ENCODE peak calls at places on chromosome 11, in eight cellular contexts. One of them, this sample, is unnamed.

GRCh38 chr11:45383229-45383628 is 97.1 kb upstream of the SYT13 start:
- DNase-seq in spleen: peak; percentile 32
- DNase-seq in OCI-LY7: no peak
- DNase-seq in HCT116: no peak
- DNase-seq in ascending aorta: no peak
- DNase-seq in AG04449: peak; percentile 31
- DNase-seq in fibroblast of villous mesenchyme: peak; percentile 22
- DNase-seq in kidney epithelial cell: no peak
- DNase-seq in this sample: peak; percentile 61

GRCh38 chr11:96338910-96339703 is 3.9 kb downstream of the MAML2 start:
- DNase-seq in spleen: peak; percentile 85
- DNase-seq in OCI-LY7: peak; percentile 67
- DNase-seq in ascending aorta: no peak
- DNase-seq in fibroblast of villous mesenchyme: peak; percentile 67
- DNase-seq in kidney epithelial cell: no peak
- DNase-seq in HCT116: no peak
- DNase-seq in AG04449: no peak
- DNase-seq in this sample: peak; percentile 92

GRCh38 chr11:122165972-122166371 is 50.0 kb upstream of the BLID start:
- DNase-seq in OCI-LY7: no peak
- DNase-seq in spleen: no peak
- DNase-seq in fibroblast of villous mesenchyme: peak; percentile 75
- DNase-seq in AG04449: no peak
- DNase-seq in HCT116: no peak
- DNase-seq in ascending aorta: no peak
- DNase-seq in kidney epithelial cell: no peak
- DNase-seq in this sample: peak; percentile 41

GRCh38 chr11:32374261-32374711 is 61.1 kb downstream of the WT1 start:
- DNase-seq in ascending aorta: no peak
- DNase-seq in HCT116: peak; percentile 19
- DNase-seq in fibroblast of villous mesenchyme: peak; percentile 30
- DNase-seq in spleen: no peak
- DNase-seq in OCI-LY7: peak; percentile 47
- DNase-seq in AG04449: no peak
- DNase-seq in kidney epithelial cell: no peak
- DNase-seq in this sample: peak; percentile 43

GRCh38 chr11:12377106-12377823 is at the start of gene PARVA:
- DNase-seq in HCT116: peak; percentile 15
- DNase-seq in kidney epithelial cell: no peak
- DNase-seq in OCI-LY7: no peak
- DNase-seq in spleen: no peak
- DNase-seq in ascending aorta: no peak
- DNase-seq in AG04449: peak; percentile 31
- DNase-seq in fibroblast of villous mesenchyme: peak; percentile 81
- DNase-seq in this sample: peak; percentile 83

GRCh38 chr11:65448418-65449196 is 26.0 kb downstream of the NEAT1 start:
- DNase-seq in ascending aorta: no peak
- DNase-seq in OCI-LY7: no peak
- DNase-seq in kidney epithelial cell: no peak
- DNase-seq in fibroblast of villous mesenchyme: peak; percentile 89
- DNase-seq in spleen: no peak
- DNase-seq in AG04449: no peak
- DNase-seq in HCT116: no peak
- DNase-seq in this sample: peak; percentile 77

GRCh38 chr11:61489833-61490585 is 18.5 kb upstream of the LRRC10B start:
- DNase-seq in kidney epithelial cell: no peak
- DNase-seq in OCI-LY7: no peak
- DNase-seq in AG04449: no peak
- DNase-seq in fibroblast of villous mesenchyme: no peak
- DNase-seq in ascending aorta: no peak
- DNase-seq in spleen: no peak
- DNase-seq in HCT116: no peak
- DNase-seq in this sample: peak; percentile 72

GRCh38 chr11:126113515-126113957 is 50.9 kb upstream of the CDON start:
- DNase-seq in HCT116: peak; percentile 44
- DNase-seq in ascending aorta: peak; percentile 85
- DNase-seq in kidney epithelial cell: peak; percentile 91
- DNase-seq in AG04449: peak; percentile 87
- DNase-seq in fibroblast of villous mesenchyme: peak; percentile 95
- DNase-seq in spleen: peak; percentile 59
- DNase-seq in OCI-LY7: no peak
- DNase-seq in this sample: peak; percentile 99

DNA sequence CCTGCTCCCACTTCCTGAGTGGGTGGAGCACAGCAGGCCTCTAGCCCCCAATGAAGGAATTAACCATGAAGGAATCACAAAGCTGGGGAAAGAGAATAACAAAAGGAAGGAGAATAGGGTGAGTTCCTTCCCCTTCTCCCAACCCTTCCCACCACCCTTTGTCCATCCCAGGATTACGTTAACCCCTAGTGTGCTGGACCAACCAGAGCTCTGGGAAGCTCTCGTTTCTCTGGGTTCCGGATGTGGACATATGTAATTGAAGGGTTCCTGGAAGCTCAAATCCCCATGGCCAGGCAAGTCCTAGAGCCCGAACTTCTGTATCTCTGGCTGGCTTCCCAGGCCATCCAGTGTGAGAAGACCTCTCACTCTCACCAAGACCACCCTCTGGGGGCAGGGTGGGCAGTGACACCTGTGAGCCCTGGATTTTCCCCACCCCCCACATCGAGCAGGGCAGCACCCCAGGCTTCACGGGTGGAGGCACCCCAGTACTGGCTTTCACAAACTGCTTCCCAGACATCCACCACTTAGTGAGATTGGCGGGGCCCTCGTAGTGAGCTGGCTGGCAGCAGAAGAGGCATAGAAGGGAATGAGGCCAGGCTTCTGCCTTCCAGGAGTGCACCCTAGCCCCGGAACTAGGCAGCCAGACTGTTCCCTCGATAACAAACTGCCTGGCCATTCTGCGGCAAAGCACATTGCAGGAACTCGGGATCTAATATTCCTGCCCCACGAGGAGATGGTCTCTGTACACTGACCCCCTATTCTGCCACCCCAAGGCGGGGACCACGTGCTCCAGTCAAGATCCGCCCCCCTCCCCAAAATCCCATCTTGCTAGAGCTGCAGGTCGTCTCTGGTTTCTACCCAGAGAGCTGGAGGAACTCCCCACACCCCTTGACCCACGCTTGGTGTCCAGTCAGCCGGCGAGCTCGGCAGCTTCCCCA is 2.1 kb downstream of the NECTIN1 start:
- DNase-seq in fibroblast of villous mesenchyme: no peak
- DNase-seq in AG04449: no peak
- DNase-seq in kidney epithelial cell: no peak
- DNase-seq in ascending aorta: no peak
- DNase-seq in HCT116: no peak
- DNase-seq in OCI-LY7: no peak
- DNase-seq in spleen: no peak
- DNase-seq in this sample: no peak
- H3K4me3 ChIP-seq in fibroblast of villous mesenchyme: peak overlapping the region; percentile 75
- H3K4me3 ChIP-seq in AG04449: peak overlapping the region; percentile 67
- H3K4me3 ChIP-seq in kidney epithelial cell: peak overlapping the region; percentile 65
- H3K4me3 ChIP-seq in ascending aorta: peak overlapping the region; percentile 94
- H3K4me3 ChIP-seq in HCT116: peak overlapping the region; percentile 94
- H3K4me3 ChIP-seq in OCI-LY7: peak overlapping the region; percentile 69
- H3K4me3 ChIP-seq in spleen: peak overlapping the region; percentile 84
- H3K4me3 ChIP-seq in this sample: peak overlapping the region; percentile 66

GRCh38 chr11:123406441-123407123 is 23.5 kb upstream of the GRAMD1B start:
- DNase-seq in AG04449: no peak
- DNase-seq in fibroblast of villous mesenchyme: no peak
- DNase-seq in kidney epithelial cell: no peak
- DNase-seq in spleen: no peak
- DNase-seq in HCT116: no peak
- DNase-seq in ascending aorta: no peak
- DNase-seq in OCI-LY7: no peak
- DNase-seq in this sample: no peak

GRCh38 chr11:123409456-123409801 is 20.6 kb upstream of the GRAMD1B start:
- DNase-seq in spleen: no peak
- DNase-seq in fibroblast of villous mesenchyme: no peak
- DNase-seq in AG04449: no peak
- DNase-seq in OCI-LY7: no peak
- DNase-seq in ascending aorta: no peak
- DNase-seq in HCT116: no peak
- DNase-seq in kidney epithelial cell: no peak
- DNase-seq in this sample: no peak

GRCh38 chr11:123407996-123408597 is 22.0 kb upstream of the GRAMD1B start:
- DNase-seq in spleen: no peak
- DNase-seq in kidney epithelial cell: no peak
- DNase-seq in HCT116: no peak
- DNase-seq in AG04449: no peak
- DNase-seq in fibroblast of villous mesenchyme: no peak
- DNase-seq in OCI-LY7: no peak
- DNase-seq in ascending aorta: no peak
- DNase-seq in this sample: no peak

GRCh38 chr11:123408619-123409455 is 21.2 kb upstream of the GRAMD1B start:
- DNase-seq in HCT116: no peak
- DNase-seq in OCI-LY7: no peak
- DNase-seq in spleen: no peak
- DNase-seq in ascending aorta: no peak
- DNase-seq in fibroblast of villous mesenchyme: no peak
- DNase-seq in kidney epithelial cell: no peak
- DNase-seq in AG04449: no peak
- DNase-seq in this sample: no peak

DNA sequence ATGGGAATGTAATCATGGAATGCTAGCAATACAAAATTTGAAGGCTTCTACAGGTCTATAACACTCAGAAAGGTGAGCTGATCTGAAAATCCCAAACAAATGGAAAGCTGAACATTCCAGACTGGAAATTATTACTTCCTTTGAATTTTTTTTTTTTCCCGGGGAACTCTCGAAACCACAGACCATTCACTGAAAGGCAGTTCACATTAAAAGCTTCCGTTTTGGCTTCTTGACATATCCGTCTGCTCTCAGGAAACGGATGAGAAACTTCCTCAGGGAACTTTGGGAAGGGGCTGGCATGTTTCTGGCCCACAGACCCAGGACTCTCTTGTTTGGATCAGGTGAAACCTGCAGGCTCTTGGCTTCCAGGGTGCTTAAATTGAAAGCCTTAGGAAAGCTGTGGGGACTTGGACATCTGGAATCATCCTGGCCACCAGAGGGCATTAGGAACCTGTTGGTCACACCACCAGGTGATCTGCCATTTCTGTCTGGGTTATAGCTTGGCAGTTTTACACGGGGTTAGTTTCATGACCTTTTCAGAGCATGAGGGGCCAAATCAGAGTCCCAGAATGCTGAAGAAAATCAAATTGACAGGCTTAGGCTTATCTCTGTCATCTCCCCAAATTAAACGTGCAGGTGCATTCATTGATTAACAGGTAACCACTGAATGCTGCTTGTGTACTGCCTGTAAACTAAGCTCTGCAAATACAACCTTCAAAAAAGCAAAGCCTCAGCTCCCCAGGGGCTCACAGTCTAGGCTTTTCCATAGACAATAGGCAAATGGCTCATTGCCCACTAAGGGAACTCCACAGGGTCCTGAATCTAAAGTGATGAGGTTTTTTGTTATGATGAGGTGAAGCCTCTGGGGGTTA is 22.7 kb upstream of the GRAMD1B start:
- DNase-seq in fibroblast of villous mesenchyme: peak; percentile 59
- DNase-seq in OCI-LY7: peak; percentile 56
- DNase-seq in spleen: no peak
- DNase-seq in ascending aorta: no peak
- DNase-seq in kidney epithelial cell: no peak
- DNase-seq in HCT116: peak; percentile 74
- DNase-seq in AG04449: no peak
- DNase-seq in this sample: peak; percentile 80
- TF ChIP-seq CTCF in fibroblast of villous mesenchyme: peak; percentile 66
- TF ChIP-seq CTCF in OCI-LY7: peak; percentile 82
- TF ChIP-seq CTCF in spleen: peak; percentile 66
- TF ChIP-seq CTCF in ascending aorta: no peak
- TF ChIP-seq CTCF in kidney epithelial cell: peak; percentile 79
- TF ChIP-seq CTCF in HCT116: peak; percentile 85
- TF ChIP-seq CTCF in AG04449: peak; percentile 74
- TF ChIP-seq CTCF in this sample: peak; percentile 77

GRCh38 chr11:18704045-18704645 is 5.6 kb downstream of the TMEM86A start:
- DNase-seq in spleen: no peak
- DNase-seq in kidney epithelial cell: no peak
- DNase-seq in fibroblast of villous mesenchyme: no peak
- DNase-seq in ascending aorta: no peak
- DNase-seq in AG04449: no peak
- DNase-seq in HCT116: no peak
- DNase-seq in OCI-LY7: no peak
- DNase-seq in this sample: no peak

GRCh38 chr11:18705651-18706281 is 7.2 kb downstream of the TMEM86A start:
- DNase-seq in OCI-LY7: no peak
- DNase-seq in fibroblast of villous mesenchyme: no peak
- DNase-seq in AG04449: no peak
- DNase-seq in spleen: peak; percentile 86
- DNase-seq in HCT116: no peak
- DNase-seq in ascending aorta: no peak
- DNase-seq in kidney epithelial cell: no peak
- DNase-seq in this sample: no peak

GRCh38 chr11:18706330-18707243 is 8.0 kb downstream of the TMEM86A start:
- DNase-seq in spleen: peak; percentile 90
- DNase-seq in HCT116: no peak
- DNase-seq in OCI-LY7: peak; percentile 51
- DNase-seq in ascending aorta: no peak
- DNase-seq in fibroblast of villous mesenchyme: peak; percentile 36
- DNase-seq in AG04449: no peak
- DNase-seq in kidney epithelial cell: no peak
- DNase-seq in this sample: peak; percentile 26

GRCh38 chr11:18703001-18703763 is 4.6 kb downstream of the TMEM86A start:
- DNase-seq in AG04449: no peak
- DNase-seq in OCI-LY7: no peak
- DNase-seq in ascending aorta: no peak
- DNase-seq in HCT116: no peak
- DNase-seq in spleen: no peak
- DNase-seq in fibroblast of villous mesenchyme: no peak
- DNase-seq in kidney epithelial cell: no peak
- DNase-seq in this sample: no peak

DNA sequence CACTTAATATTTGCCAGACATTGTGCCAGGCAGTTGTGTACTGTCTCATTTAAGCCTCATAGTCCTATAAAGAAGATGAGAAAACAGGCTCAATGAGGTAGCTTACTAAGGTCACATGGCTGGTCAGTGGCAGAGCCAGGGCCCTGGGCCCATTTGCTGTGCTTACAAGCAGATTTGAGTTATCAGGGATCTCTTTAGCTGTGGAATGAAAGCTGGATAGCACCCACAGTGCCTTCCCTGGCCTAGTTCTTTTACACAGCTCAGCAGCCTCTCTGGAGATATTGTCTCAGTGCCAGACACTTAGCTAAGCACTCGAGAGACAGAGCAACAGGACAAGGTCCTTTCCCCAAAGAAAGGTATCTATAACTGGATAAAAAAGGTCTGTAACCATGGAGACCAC is 6.1 kb downstream of the TMEM86A start:
- DNase-seq in kidney epithelial cell: no peak
- DNase-seq in spleen: no peak
- DNase-seq in HCT116: no peak
- DNase-seq in AG04449: no peak
- DNase-seq in ascending aorta: no peak
- DNase-seq in fibroblast of villous mesenchyme: no peak
- DNase-seq in OCI-LY7: no peak
- DNase-seq in this sample: no peak
- H3K4me3 ChIP-seq in kidney epithelial cell: no peak overlapping the region
- H3K4me3 ChIP-seq in spleen: no peak overlapping the region
- H3K4me3 ChIP-seq in HCT116: no peak overlapping the region
- H3K4me3 ChIP-seq in AG04449: no peak overlapping the region
- H3K4me3 ChIP-seq in ascending aorta: no peak overlapping the region
- H3K4me3 ChIP-seq in fibroblast of villous mesenchyme: no peak overlapping the region
- H3K4me3 ChIP-seq in OCI-LY7: no peak overlapping the region
- H3K4me3 ChIP-seq in this sample: no peak overlapping the region

GRCh38 chr11:119055901-119056300 is 1.1 kb downstream of the HYOU1 start:
- DNase-seq in ascending aorta: no peak
- DNase-seq in fibroblast of villous mesenchyme: peak; percentile 8
- DNase-seq in spleen: no peak
- DNase-seq in HCT116: peak; percentile 42
- DNase-seq in kidney epithelial cell: no peak
- DNase-seq in OCI-LY7: peak; percentile 59
- DNase-seq in AG04449: no peak
- DNase-seq in this sample: peak; percentile 50

GRCh38 chr11:119052163-119052814 is 4.7 kb downstream of the HYOU1 start:
- DNase-seq in kidney epithelial cell: no peak
- DNase-seq in HCT116: no peak
- DNase-seq in fibroblast of villous mesenchyme: no peak
- DNase-seq in OCI-LY7: no peak
- DNase-seq in spleen: peak; percentile 42
- DNase-seq in ascending aorta: no peak
- DNase-seq in AG04449: no peak
- DNase-seq in this sample: no peak

GRCh38 chr11:119054418-119054817 is 2.6 kb downstream of the HYOU1 start:
- DNase-seq in ascending aorta: no peak
- DNase-seq in AG04449: no peak
- DNase-seq in fibroblast of villous mesenchyme: no peak
- DNase-seq in HCT116: no peak
- DNase-seq in OCI-LY7: no peak
- DNase-seq in kidney epithelial cell: no peak
- DNase-seq in spleen: peak; percentile 54
- DNase-seq in this sample: no peak

GRCh38 chr11:119057000-119057769 is at the start of gene HYOU1:
- DNase-seq in kidney epithelial cell: peak; percentile 83
- DNase-seq in AG04449: peak; percentile 63
- DNase-seq in HCT116: peak; percentile 87
- DNase-seq in spleen: peak; percentile 99
- DNase-seq in OCI-LY7: peak; percentile 99
- DNase-seq in ascending aorta: peak; percentile 95
- DNase-seq in fibroblast of villous mesenchyme: peak; percentile 97
- DNase-seq in this sample: peak; percentile 96

DNA sequence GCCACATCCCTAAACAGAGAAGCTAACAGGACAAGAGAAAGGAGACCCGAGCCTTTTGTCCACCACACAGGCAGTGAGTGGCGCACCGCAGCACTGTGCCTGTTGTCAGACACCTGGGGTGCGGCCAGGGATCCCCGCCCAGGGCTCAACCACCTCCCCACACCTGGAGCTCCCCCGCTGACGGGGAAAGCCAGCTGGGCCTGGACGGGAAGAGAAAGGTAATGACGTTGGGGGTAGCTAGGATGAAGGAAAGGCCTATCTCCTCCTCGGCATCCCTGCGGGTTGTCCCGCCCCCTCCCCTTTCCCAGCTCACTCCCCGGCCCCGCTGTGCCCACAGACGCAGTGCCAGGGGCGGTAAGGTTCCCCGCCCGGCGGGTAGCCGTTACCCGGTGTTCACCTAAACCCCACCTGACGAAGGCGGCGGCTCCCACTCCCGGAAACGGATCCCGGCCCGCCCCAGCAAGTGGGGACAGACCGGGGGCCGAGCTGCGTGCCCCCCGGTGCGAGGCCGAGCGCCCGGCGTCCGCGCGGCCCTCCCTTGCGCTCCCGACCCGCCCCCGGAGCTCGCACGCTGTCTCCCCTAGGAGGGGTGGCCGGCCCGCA is 507 bp downstream of the HYOU1 start:
- DNase-seq in OCI-LY7: peak; percentile 61
- DNase-seq in HCT116: no peak
- DNase-seq in ascending aorta: no peak
- DNase-seq in kidney epithelial cell: no peak
- DNase-seq in fibroblast of villous mesenchyme: peak; percentile 16
- DNase-seq in spleen: no peak
- DNase-seq in AG04449: no peak
- DNase-seq in this sample: peak; percentile 7
- TF ChIP-seq CTCF in OCI-LY7: no peak
- TF ChIP-seq CTCF in HCT116: no peak
- TF ChIP-seq CTCF in ascending aorta: no peak
- TF ChIP-seq CTCF in kidney epithelial cell: no peak
- TF ChIP-seq CTCF in fibroblast of villous mesenchyme: no peak
- TF ChIP-seq CTCF in spleen: no peak
- TF ChIP-seq CTCF in AG04449: no peak
- TF ChIP-seq CTCF in this sample: no peak